ENCODE peak calls at places on chromosomes 2 and 18, in four cellular contexts. W, A, G and V are unnamed samples.

GRCh38 chr2:6914829-6915228 is 2.4 kb upstream of the RNF144A start:
- DNase-seq in G (no peak), A (no peak), W (peak; percentile 2), V (no peak)

GRCh38 chr2:9771481-9772017 is 71.7 kb upstream of the TAF1B start:
- DNase-seq in G (no peak), A (peak; percentile 40), W (peak; percentile 80), V (peak; percentile 85)

GRCh38 chr2:23591111-23591510 is 206.1 kb downstream of the KLHL29 start:
- DNase-seq in A (no peak), W (no peak), G (no peak), V (no peak)

GRCh38 chr2:142044168-142044567 is 86.6 kb downstream of the LRP1B start:
- DNase-seq in W (no peak), G (no peak), A (no peak), V (no peak)

GRCh38 chr18:9475643-9476580 is 599 bp downstream of the RALBP1 start:
- DNase-seq in A (peak; percentile 86), W (peak; percentile 39), G (no peak), V (no peak)

GRCh38 chr2:117714761-117715160 is 99.7 kb upstream of the DDX18 start:
- DNase-seq in G (no peak), A (no peak), W (no peak), V (no peak)

GRCh38 chr18:11512096-11513030 is 97.0 kb upstream of the SLC35G4 start:
- DNase-seq in A (no peak), W (no peak), G (no peak), V (peak; percentile 11)

GRCh38 chr2:72154386-72154785 is 6.7 kb upstream of the CYP26B1 start:
- DNase-seq in A (no peak), W (no peak), G (no peak), V (no peak)

GRCh38 chr2:43484323-43484930 is 111.4 kb downstream of the THADA start:
- DNase-seq in W (peak; percentile 85), G (no peak), A (peak; percentile 15), V (peak; percentile 85)

GRCh38 chr2:237181844-237182243 is 96.2 kb downstream of the COPS8 start:
- DNase-seq in G (no peak), A (no peak), W (peak; percentile 100), V (peak; percentile 52)
- TF ChIP-seq ELK1 in G (no peak), A (no peak), W (no peak), V (no peak)

GRCh38 chr2:206442516-206442853 is 847 bp upstream of the ADAM23 start:
- DNase-seq in A (no peak), G (no peak), W (no peak), V (no peak)
- H3K4me3 ChIP-seq in A (no peak overlapping the region), G (peak overlapping the region; percentile 45), W (peak overlapping the region; percentile 79), V (peak overlapping the region; percentile 52)

DNA sequence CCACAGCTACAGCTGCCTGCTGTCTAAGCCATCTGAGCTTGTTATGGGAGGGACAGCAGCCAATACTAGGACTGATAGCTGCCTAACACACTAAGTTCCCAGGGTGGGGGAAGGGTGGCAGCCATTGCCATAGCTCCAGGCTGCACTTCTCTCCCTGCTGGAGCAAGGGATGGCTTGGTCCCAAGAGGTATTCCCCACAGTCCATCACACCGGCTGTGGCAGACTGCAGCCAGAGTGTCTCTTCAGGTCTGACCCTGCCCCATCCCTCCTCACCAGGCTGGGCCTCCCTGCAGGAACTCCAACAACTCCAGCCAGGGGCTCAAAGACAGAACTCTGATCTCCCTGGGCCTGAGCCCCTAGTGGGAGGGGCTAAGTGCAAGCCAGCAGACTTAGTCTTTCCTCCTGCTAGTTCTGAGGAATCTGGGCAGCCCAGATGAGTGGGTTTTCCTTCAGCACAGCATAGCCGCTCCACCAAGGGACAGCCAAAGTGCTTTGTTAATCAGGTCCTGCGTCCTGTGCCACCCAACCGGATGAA is 632.1 kb downstream of the SOCS6 start:
- DNase-seq in A (no peak), W (no peak), G (no peak), V (no peak)
- TF ChIP-seq ELK1 in A (no peak), W (no peak), G (no peak), V (no peak)

GRCh38 chr2:33633295-33633694 is 34.2 kb upstream of the FAM98A start:
- DNase-seq in W (no peak), G (no peak), A (no peak), V (no peak)

DNA sequence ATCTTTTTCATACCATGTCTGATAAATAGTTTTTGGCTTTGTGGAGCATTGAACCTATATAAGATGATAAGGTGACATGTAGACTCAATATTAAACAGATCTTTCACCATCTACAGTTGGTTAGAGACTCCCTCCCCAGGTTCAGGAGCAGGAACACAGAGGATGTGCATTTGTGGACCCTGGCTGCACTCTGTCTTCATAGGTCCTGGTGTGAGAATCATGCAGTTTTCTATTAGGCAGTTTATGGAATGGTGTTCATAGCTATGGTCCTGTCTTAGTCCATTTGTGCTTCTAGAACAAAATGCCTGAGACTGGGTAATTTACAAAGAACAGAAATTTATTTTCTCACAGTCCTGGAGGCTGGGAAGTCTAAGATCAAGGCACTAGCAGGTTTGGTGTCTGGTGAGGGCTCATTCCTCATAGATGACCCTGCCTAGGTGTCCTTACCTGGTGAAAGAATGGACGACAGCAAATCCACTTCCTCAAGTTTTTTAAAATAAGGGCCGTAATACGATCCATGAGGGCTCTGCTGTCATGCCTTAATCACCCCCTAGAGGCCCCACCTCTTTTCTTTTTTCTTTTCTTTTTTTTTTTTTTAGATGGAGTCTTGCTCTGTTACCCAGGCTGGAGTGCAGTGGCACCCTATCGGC is 35.3 kb upstream of the FAM98A start:
- DNase-seq in A (no peak), G (no peak), W (no peak), V (no peak)
- H3K4me3 ChIP-seq in A (no peak overlapping the region), G (no peak overlapping the region), W (no peak overlapping the region), V (no peak overlapping the region)